ENCODE peak calls at places on chromosomes 13 and 19, in seven cellular contexts. A, I, N, S, O, E and H are unnamed samples.

GRCh38 chr19:4068058-4068966 is 1.6 kb upstream of the ZBTB7A start:
- DNase-seq in A (peak), I (no peak), N (no peak), S (no peak), O (no peak), E (no peak), H (peak)

GRCh38 chr19:3849092-3849491 is 19.7 kb downstream of the ZFR2 start:
- DNase-seq in A (peak), I (no peak), N (no peak), S (peak), O (no peak), E (peak), H (peak)

GRCh38 chr13:66430266-66430665 is 799.9 kb downstream of the PCDH9 start:
- DNase-seq in A (no peak), I (no peak), N (no peak), S (no peak), O (no peak), E (no peak), H (no peak)

GRCh38 chr13:51298812-51299211 is 40.7 kb upstream of the SERPINE3 start:
- DNase-seq in A (no peak), I (no peak), N (no peak), S (no peak), O (no peak), E (no peak), H (no peak)

GRCh38 chr13:65971541-65971940 is 1258.6 kb downstream of the PCDH9 start:
- DNase-seq in A (no peak), I (no peak), N (no peak), S (no peak), O (no peak), E (no peak), H (no peak)

GRCh38 chr13:111370570-111371150 is 50.2 kb downstream of the TEX29 start:
- DNase-seq in A (no peak), I (no peak), N (no peak), S (no peak), O (no peak), E (no peak), H (no peak)

GRCh38 chr13:75326173-75327131 is 155.5 kb downstream of the TBC1D4 start:
- DNase-seq in A (no peak), I (no peak), N (no peak), S (no peak), O (no peak), E (peak), H (no peak)

GRCh38 chr19:6015841-6016545 is 38.1 kb upstream of the RANBP3 start:
- DNase-seq in A (no peak), I (no peak), N (no peak), S (no peak), O (no peak), E (no peak), H (no peak)

GRCh38 chr13:48944221-48944620 is 31.5 kb upstream of the FNDC3A start:
- DNase-seq in A (no peak), I (no peak), N (no peak), S (no peak), O (no peak), E (no peak), H (no peak)

GRCh38 chr13:99505814-99506269 is 4.6 kb downstream of the TM9SF2 start:
- DNase-seq in A (no peak), I (no peak), N (no peak), S (no peak), O (no peak), E (no peak), H (no peak)

GRCh38 chr19:14333101-14333871 is 48.0 kb upstream of the ADGRE5 start:
- DNase-seq in A (no peak), I (no peak), N (no peak), S (no peak), O (peak), E (peak), H (no peak)

GRCh38 chr13:30376426-30377311 is 45.6 kb upstream of the UBE2L5 start:
- DNase-seq in A (peak), I (no peak), N (no peak), S (peak), O (no peak), E (peak), H (no peak)

GRCh38 chr19:11246941-11247340 is 7.5 kb downstream of the ANGPTL8 start:
- DNase-seq in A (no peak), I (no peak), N (no peak), S (no peak), O (no peak), E (no peak), H (no peak)

GRCh38 chr13:51494151-51494550 is 41.3 kb upstream of the INTS6 start:
- DNase-seq in A (no peak), I (no peak), N (no peak), S (no peak), O (no peak), E (no peak), H (no peak)

GRCh38 chr19:40633207-40633606 is 32.0 kb downstream of the LTBP4 start:
- DNase-seq in A (no peak), I (no peak), N (no peak), S (no peak), O (no peak), E (no peak), H (no peak)

GRCh38 chr13:24821207-24821606 is 57.2 kb downstream of the RNF17 start:
- DNase-seq in A (no peak), I (no peak), N (no peak), S (no peak), O (no peak), E (no peak), H (no peak)

GRCh38 chr13:64239372-64239771 is 2823.7 kb upstream of the PCDH20 start:
- DNase-seq in A (no peak), I (peak), N (no peak), S (no peak), O (no peak), E (no peak), H (no peak)

GRCh38 chr13:25963681-25964080 is 88.1 kb downstream of the SHISA2 start:
- DNase-seq in A (no peak), I (no peak), N (no peak), S (no peak), O (no peak), E (no peak), H (no peak)

GRCh38 chr19:58196911-58197616 is 14.2 kb downstream of the ZNF274 start:
- DNase-seq in A (peak), I (no peak), N (no peak), S (peak), O (no peak), E (no peak), H (no peak)

GRCh38 chr19:8393192-8393870 is 3.2 kb downstream of the RAB11B start:
- DNase-seq in A (no peak), I (no peak), N (no peak), S (no peak), O (no peak), E (no peak), H (no peak)
- H3K4me3 ChIP-seq in A (no peak), I (no peak), N (no peak), S (no peak), O (no peak), E (no peak), H (no peak)

GRCh38 chr13:98175823-98176222 is 1.2 kb downstream of the RNF113B start:
- DNase-seq in A (no peak), I (no peak), N (no peak), S (no peak), O (no peak), E (no peak), H (no peak)

GRCh38 chr13:98172570-98173405 is 4.3 kb downstream of the RNF113B start:
- DNase-seq in A (no peak), I (no peak), N (no peak), S (no peak), O (no peak), E (no peak), H (no peak)

GRCh38 chr13:98173431-98173921 is 3.6 kb downstream of the RNF113B start:
- DNase-seq in A (no peak), I (peak), N (no peak), S (no peak), O (no peak), E (no peak), H (no peak)

GRCh38 chr13:98174995-98175394 is 2.1 kb downstream of the RNF113B start:
- DNase-seq in A (no peak), I (no peak), N (no peak), S (no peak), O (no peak), E (no peak), H (no peak)

GRCh38 chr13:98174321-98174720 is 2.7 kb downstream of the RNF113B start:
- DNase-seq in A (no peak), I (no peak), N (no peak), S (no peak), O (no peak), E (no peak), H (no peak)
- TF ChIP-seq CTCF in A (no peak), I (no peak), N (no peak), S (no peak), O (no peak), E (no peak), H (no peak)

DNA sequence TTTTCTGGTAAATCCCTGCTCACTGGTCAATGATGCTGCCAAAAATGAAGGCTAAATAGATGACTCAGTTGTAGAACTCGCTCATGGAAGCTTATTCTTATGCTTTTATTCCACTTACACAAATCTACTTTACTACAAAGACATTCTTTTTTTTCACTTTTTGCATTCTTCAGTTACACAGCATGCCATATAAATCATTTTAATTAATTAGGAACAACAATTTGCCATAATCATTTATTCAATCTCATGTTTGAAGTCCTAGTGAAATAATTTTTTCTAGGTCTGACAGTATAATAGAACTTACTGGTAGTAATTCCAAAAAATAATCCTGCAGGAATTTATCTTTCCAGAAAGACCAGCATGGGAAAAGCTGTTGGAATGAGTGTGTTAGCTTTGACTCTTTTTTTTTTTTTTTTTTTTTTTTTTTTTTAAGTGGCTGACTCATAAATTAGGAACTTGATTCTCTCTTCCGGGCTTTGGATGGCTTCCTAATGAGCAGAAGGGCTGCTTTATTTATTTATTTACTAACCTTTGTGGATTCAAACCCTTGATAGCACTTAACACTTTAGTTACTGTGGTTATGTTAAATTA is 256.7 kb downstream of the SPRY2 start:
- DNase-seq in A (no peak), I (peak), N (no peak), S (no peak), O (no peak), E (no peak), H (no peak)
- H3K4me3 ChIP-seq in A (no peak), I (no peak), N (peak), S (no peak), O (no peak), E (no peak), H (no peak)

DNA sequence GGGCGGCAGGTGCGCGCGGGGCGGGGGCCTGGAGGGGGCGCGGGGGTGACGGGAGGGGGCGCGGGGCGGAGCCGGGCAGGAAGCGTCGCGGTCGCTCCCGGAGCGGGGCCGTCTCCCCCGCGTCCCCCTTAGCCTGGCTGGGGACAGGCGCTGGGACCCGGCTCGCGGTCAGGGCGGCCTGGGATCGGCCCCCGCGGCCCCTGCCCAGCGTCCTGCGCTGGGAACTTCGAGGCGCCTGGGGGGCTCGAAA is 74.7 kb upstream of the MCF2L start:
- DNase-seq in A (no peak), I (no peak), N (no peak), S (no peak), O (no peak), E (no peak), H (no peak)
- TF ChIP-seq CTCF in A (no peak), I (no peak), N (no peak), S (no peak), O (no peak), E (no peak), H (no peak)

GRCh38 chr19:1259206-1259872 is 9.8 kb upstream of the CIRBP start:
- DNase-seq in A (peak), I (no peak), N (no peak), S (peak), O (peak), E (peak), H (peak)

GRCh38 chr19:1261512-1261862 is 7.6 kb upstream of the CIRBP start:
- DNase-seq in A (peak), I (no peak), N (no peak), S (peak), O (no peak), E (no peak), H (no peak)

GRCh38 chr19:1261863-1262686 is 7.1 kb upstream of the CIRBP start:
- DNase-seq in A (no peak), I (no peak), N (peak), S (no peak), O (peak), E (no peak), H (no peak)

GRCh38 chr19:1259873-1260748 is 9.0 kb upstream of the CIRBP start:
- DNase-seq in A (peak), I (no peak), N (no peak), S (no peak), O (no peak), E (peak), H (no peak)

GRCh38 chr19:1260749-1261511 is 8.2 kb upstream of the CIRBP start:
- DNase-seq in A (peak), I (peak), N (no peak), S (peak), O (peak), E (peak), H (peak)
- H3K4me3 ChIP-seq in A (peak), I (peak), N (peak), S (peak), O (peak), E (peak), H (peak)

GRCh38 chr13:84455143-84455905 is 573.0 kb upstream of the SLITRK1 start:
- DNase-seq in A (peak), I (no peak), N (no peak), S (no peak), O (no peak), E (no peak), H (no peak)
- TF ChIP-seq CTCF in A (peak), I (no peak), N (no peak), S (no peak), O (no peak), E (no peak), H (peak)

DNA sequence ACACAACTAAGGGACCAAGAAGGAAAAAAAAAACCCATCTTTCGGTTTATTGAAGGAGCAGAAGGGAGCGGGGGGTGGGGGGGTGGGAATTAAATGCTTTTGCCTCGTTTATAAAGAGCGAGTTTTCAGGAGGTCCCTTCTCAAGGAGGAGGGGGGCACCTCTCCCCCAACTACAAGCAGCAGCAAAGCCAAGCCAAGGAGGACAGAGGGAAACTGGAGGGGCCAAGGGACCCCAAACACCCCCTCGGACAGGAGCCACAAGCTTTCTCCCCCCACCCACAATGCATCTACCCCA is 2.4 kb downstream of the IRF2BP1 start:
- DNase-seq in A (no peak), I (no peak), N (no peak), S (no peak), O (no peak), E (no peak), H (no peak)
- H3K4me3 ChIP-seq in A (peak), I (no peak), N (peak), S (no peak), O (no peak), E (peak), H (no peak)